ENCODE peak calls at places on chromosomes 3 and 15, in five cellular contexts. A is H9, J is IMR-90, L is H1, H is mesenchymal stem cell. T is an unnamed sample.

GRCh38 chr3:95280711-95281352 is 1218.0 kb downstream of the NSUN3 start:
- DNase-seq in H (no peak), J (no peak), A (no peak), L (no peak), T (no peak)

GRCh38 chr3:70201975-70202374 is 110.5 kb downstream of the MDFIC2 start:
- DNase-seq in J (no peak), A (no peak), L (no peak), H (no peak), T (no peak)

GRCh38 chr3:5349343-5349742 is 161.8 kb downstream of the EDEM1 start:
- DNase-seq in A (no peak), J (no peak), L (no peak), H (no peak), T (no peak)

GRCh38 chr3:16534914-16535301 is 21.4 kb upstream of the RFTN1 start:
- DNase-seq in J (no peak), H (no peak), L (no peak), A (no peak), T (no peak)

GRCh38 chr15:77569647-77570186 is 63.0 kb downstream of the LINGO1 start:
- DNase-seq in A (no peak), H (peak), J (no peak), L (no peak), T (no peak)

GRCh38 chr3:192687488-192688152 is 39.7 kb downstream of the FGF12 start:
- DNase-seq in L (no peak), A (no peak), H (no peak), J (no peak), T (no peak)

GRCh38 chr3:105662326-105662725 is 206.5 kb downstream of the CBLB start:
- DNase-seq in H (no peak), J (no peak), A (no peak), L (no peak), T (no peak)

GRCh38 chr3:132556467-132557159 is 40.5 kb upstream of the ACKR4 start:
- DNase-seq in H (no peak), A (no peak), J (no peak), L (no peak), T (no peak)

GRCh38 chr3:181660337-181660736 is 51.4 kb upstream of the SOX2 start:
- DNase-seq in A (no peak), L (no peak), H (no peak), J (no peak), T (no peak)

GRCh38 chr3:49311283-49311682 is 28.6 kb downstream of the USP4 start:
- DNase-seq in H (no peak), L (no peak), A (no peak), J (no peak), T (no peak)

GRCh38 chr3:49300595-49300994 is 23.6 kb upstream of the C3orf62 start:
- DNase-seq in J (no peak), L (no peak), H (no peak), A (no peak), T (no peak)

GRCh38 chr3:49305608-49306007 is 28.6 kb upstream of the C3orf62 start:
- DNase-seq in A (no peak), L (no peak), H (no peak), J (no peak), T (no peak)
- H3K14ac ChIP-seq in A (no peak), L (no peak), H (no peak), J (no peak), T (no peak)

GRCh38 chr15:75573643-75574384 is 5.3 kb downstream of the PTPN9 start:
- DNase-seq in H (no peak), J (no peak), L (no peak), A (no peak), T (peak)

GRCh38 chr15:75578948-75579908 is at the start of gene PTPN9:
- DNase-seq in H (peak), J (peak), L (peak), A (peak), T (peak)

GRCh38 chr15:75577401-75578205 is 1.5 kb downstream of the PTPN9 start:
- DNase-seq in H (peak), A (no peak), J (peak), L (no peak), T (peak)

GRCh38 chr15:75583689-75584088 is 4.6 kb upstream of the PTPN9 start:
- DNase-seq in H (no peak), J (no peak), L (no peak), A (no peak), T (no peak)

DNA sequence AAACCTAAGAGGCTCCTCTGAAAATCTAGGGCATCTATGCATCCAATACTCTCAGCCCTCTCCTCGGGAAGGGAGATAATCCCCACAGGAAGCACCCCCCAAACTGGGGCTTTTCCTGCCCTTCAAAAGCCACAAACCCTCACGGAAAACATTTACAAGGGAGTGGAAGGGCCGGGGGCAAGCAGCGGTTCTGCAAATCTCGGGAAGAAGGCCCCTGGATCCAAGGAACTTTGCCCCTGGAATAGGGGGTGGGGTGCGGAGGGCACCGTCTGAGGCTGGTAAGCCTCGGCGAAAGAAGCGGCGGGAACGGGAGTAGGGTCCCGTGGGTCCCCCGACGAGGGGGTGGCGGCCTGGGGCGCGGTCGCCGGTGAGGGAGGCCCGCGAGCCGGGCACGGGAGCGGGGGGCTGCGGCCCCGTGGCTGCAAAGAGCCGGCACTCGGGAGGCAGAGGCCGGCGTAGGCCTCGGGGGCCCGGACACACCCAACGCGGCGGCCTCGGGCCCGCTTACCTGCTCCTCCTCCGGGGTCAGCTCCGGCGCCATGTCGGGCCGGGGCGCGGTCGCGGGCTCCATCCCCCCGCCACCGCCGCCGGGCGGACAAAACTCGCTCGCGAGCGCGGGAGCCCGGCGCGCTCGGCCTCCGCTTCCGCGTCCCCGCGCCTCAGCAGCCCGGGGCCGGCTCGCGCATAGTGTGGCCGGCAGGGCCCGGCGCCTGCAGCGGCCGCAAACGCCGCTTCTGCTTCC is 738 bp downstream of the PTPN9 start:
- DNase-seq in H (no peak), J (no peak), L (peak), A (peak), T (peak)
- H2BK15ac ChIP-seq in H (peak), J (no peak), L (no peak), A (no peak), T (peak)

DNA sequence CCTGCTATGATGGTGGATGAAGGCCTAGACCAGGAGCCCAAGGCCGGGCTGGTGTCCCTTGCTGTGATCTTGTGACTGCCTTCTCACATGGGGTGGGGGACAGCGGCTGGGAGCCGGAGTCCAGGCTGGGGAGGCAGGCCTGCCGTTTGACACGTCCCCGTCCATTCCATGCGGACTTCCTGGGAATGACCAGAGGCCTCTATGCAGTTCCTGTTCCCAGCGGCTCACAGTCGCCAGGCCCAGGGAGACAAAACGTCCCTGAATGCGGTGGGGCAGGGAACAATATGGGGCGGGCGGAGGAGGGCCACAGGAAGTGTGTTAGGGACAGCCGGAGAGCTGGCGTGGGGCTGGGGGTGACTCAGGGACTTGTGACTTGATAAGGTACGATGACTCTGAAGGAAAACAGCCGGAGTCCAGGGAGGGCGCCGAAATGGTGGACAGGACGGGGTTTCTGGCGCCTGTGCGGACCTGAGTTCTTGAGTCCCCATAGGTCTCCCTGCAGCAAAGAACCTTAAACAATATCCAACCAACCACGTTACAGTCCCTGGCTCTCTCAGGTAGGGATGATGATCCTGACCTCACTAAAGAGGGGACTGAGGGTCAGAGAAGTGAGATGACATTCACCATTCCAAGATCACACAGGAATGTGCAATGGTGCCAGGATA is 40.5 kb upstream of the SMAD6 start:
- DNase-seq in A (no peak), H (no peak), L (no peak), J (no peak), T (no peak)
- H2BK5ac ChIP-seq in A (no peak), H (no peak), L (no peak), J (no peak), T (no peak)

DNA sequence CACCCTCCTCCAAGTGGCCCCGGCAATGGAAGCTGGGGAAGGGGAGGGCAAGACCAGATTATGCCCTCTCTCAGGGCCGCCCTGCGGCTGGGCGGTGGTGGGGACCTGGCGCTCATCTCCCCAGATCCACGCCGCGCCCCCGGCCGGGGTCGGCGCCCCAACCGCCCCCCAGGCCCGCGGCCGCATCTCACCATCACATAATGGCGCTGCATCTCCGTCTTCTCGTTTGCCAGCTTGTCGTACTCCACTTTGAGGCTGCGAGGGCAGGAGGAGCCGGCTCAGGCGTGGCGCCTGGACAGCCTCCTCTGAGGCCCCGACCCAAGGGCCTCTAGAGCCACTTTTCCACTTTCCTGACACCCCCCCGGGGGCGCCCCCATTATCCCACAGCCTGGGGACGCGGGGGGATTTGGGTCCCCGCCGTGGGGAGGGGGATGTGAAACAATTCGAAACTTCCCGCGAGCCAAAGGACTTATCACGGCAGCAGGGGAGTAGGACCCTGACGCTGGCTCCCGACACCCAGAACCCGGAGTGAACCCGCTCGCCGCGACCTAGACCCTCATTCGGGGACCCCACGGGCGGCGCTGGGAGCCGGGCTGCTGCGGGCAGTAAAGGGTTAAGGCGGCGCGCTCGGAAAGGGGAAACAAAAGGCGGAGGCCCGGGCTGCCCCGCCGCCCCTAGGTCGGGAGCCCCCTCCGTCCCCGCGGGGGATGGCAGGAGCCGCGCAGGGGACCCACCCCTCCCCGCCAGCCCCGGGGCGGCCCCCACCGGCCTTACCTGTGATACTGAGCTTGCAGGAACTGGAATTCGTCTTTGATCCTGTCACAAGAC is 2.1 kb downstream of the TLE3 start:
- DNase-seq in J (no peak), H (peak), L (peak), A (peak), T (no peak)
- H3K14ac ChIP-seq in J (no peak), H (peak), L (no peak), A (peak), T (peak)

T was measured in neuronal stem cell.